ENCODE peak calls at places on chromosomes 13 and 19, in eight cellular contexts. One of them, this sample, is unnamed.

GRCh38 chr13:32033744-32034143 is 2.2 kb downstream of the FRY start:
- DNase-seq in GM23338: no peak
- DNase-seq in mammary epithelial cell: no peak
- DNase-seq in hepatocyte: no peak
- DNase-seq in K562: no peak
- DNase-seq in IMR-90: peak; percentile 33
- DNase-seq in GM12878: no peak
- DNase-seq in mesenchymal stem cell: no peak
- DNase-seq in this sample: peak; percentile 94

GRCh38 chr13:34217343-34218094 is 399.6 kb downstream of the RFC3 start:
- DNase-seq in GM23338: no peak
- DNase-seq in mammary epithelial cell: no peak
- DNase-seq in hepatocyte: no peak
- DNase-seq in K562: no peak
- DNase-seq in IMR-90: no peak
- DNase-seq in GM12878: no peak
- DNase-seq in mesenchymal stem cell: peak; percentile 15
- DNase-seq in this sample: no peak

GRCh38 chr19:11989112-11989456 is 24.2 kb downstream of the ZNF763 start:
- DNase-seq in GM23338: no peak
- DNase-seq in mammary epithelial cell: no peak
- DNase-seq in hepatocyte: no peak
- DNase-seq in K562: no peak
- DNase-seq in IMR-90: no peak
- DNase-seq in GM12878: no peak
- DNase-seq in mesenchymal stem cell: no peak
- DNase-seq in this sample: no peak

GRCh38 chr13:46953331-46953730 is 56.5 kb upstream of the HTR2A start:
- DNase-seq in GM23338: no peak
- DNase-seq in mammary epithelial cell: no peak
- DNase-seq in hepatocyte: no peak
- DNase-seq in K562: no peak
- DNase-seq in IMR-90: no peak
- DNase-seq in GM12878: no peak
- DNase-seq in mesenchymal stem cell: no peak
- DNase-seq in this sample: no peak

GRCh38 chr13:50713849-50714248 is 129.6 kb downstream of the DLEU7 start:
- DNase-seq in GM23338: no peak
- DNase-seq in mammary epithelial cell: peak; percentile 81
- DNase-seq in hepatocyte: no peak
- DNase-seq in K562: no peak
- DNase-seq in IMR-90: peak; percentile 59
- DNase-seq in GM12878: peak; percentile 16
- DNase-seq in mesenchymal stem cell: peak; percentile 95
- DNase-seq in this sample: peak; percentile 5

GRCh38 chr13:90197722-90198121 is 1149.8 kb upstream of the MIR17HG start:
- DNase-seq in GM23338: no peak
- DNase-seq in mammary epithelial cell: peak; percentile 45
- DNase-seq in hepatocyte: no peak
- DNase-seq in K562: no peak
- DNase-seq in IMR-90: no peak
- DNase-seq in GM12878: no peak
- DNase-seq in mesenchymal stem cell: peak; percentile 7
- DNase-seq in this sample: no peak

GRCh38 chr19:35540356-35540927 is 5.0 kb upstream of the TMEM147 start:
- DNase-seq in GM23338: no peak
- DNase-seq in mammary epithelial cell: no peak
- DNase-seq in hepatocyte: no peak
- DNase-seq in K562: no peak
- DNase-seq in IMR-90: no peak
- DNase-seq in GM12878: no peak
- DNase-seq in mesenchymal stem cell: no peak
- DNase-seq in this sample: no peak

GRCh38 chr13:40057228-40057627 is 401.8 kb downstream of the COG6 start:
- DNase-seq in GM23338: no peak
- DNase-seq in mammary epithelial cell: no peak
- DNase-seq in hepatocyte: no peak
- DNase-seq in K562: no peak
- DNase-seq in IMR-90: no peak
- DNase-seq in GM12878: no peak
- DNase-seq in mesenchymal stem cell: no peak
- DNase-seq in this sample: no peak

GRCh38 chr13:113875429-113875815 is 11.5 kb upstream of the GAS6 start:
- DNase-seq in GM23338: no peak
- DNase-seq in mammary epithelial cell: no peak
- DNase-seq in hepatocyte: no peak
- DNase-seq in K562: no peak
- DNase-seq in IMR-90: no peak
- DNase-seq in GM12878: no peak
- DNase-seq in mesenchymal stem cell: no peak
- DNase-seq in this sample: no peak

GRCh38 chr19:1343026-1343425 is 40.7 kb upstream of the NDUFS7 start:
- DNase-seq in GM23338: no peak
- DNase-seq in mammary epithelial cell: no peak
- DNase-seq in hepatocyte: peak; percentile 30
- DNase-seq in K562: no peak
- DNase-seq in IMR-90: no peak
- DNase-seq in GM12878: no peak
- DNase-seq in mesenchymal stem cell: no peak
- DNase-seq in this sample: no peak

GRCh38 chr13:105918842-105919741 is 616.4 kb downstream of the EFNB2 start:
- DNase-seq in GM23338: peak; percentile 27
- DNase-seq in mammary epithelial cell: peak; percentile 66
- DNase-seq in hepatocyte: peak; percentile 88
- DNase-seq in K562: no peak
- DNase-seq in IMR-90: peak; percentile 82
- DNase-seq in GM12878: no peak
- DNase-seq in mesenchymal stem cell: peak; percentile 86
- DNase-seq in this sample: peak; percentile 94

GRCh38 chr13:32415019-32415418 is 12.9 kb downstream of the N4BP2L1 start:
- DNase-seq in GM23338: peak; percentile 82
- DNase-seq in mammary epithelial cell: no peak
- DNase-seq in hepatocyte: no peak
- DNase-seq in K562: no peak
- DNase-seq in IMR-90: no peak
- DNase-seq in GM12878: no peak
- DNase-seq in mesenchymal stem cell: peak; percentile 9
- DNase-seq in this sample: peak; percentile 41

GRCh38 chr19:31567776-31568175 is 218.5 kb upstream of the TSHZ3 start:
- DNase-seq in GM23338: no peak
- DNase-seq in mammary epithelial cell: no peak
- DNase-seq in hepatocyte: no peak
- DNase-seq in K562: no peak
- DNase-seq in IMR-90: no peak
- DNase-seq in GM12878: no peak
- DNase-seq in mesenchymal stem cell: no peak
- DNase-seq in this sample: no peak

GRCh38 chr19:31560021-31560770 is 211.0 kb upstream of the TSHZ3 start:
- DNase-seq in GM23338: no peak
- DNase-seq in mammary epithelial cell: no peak
- DNase-seq in hepatocyte: no peak
- DNase-seq in K562: no peak
- DNase-seq in IMR-90: peak; percentile 11
- DNase-seq in GM12878: no peak
- DNase-seq in mesenchymal stem cell: peak; percentile 7
- DNase-seq in this sample: peak; percentile 38

GRCh38 chr19:31560771-31561080 is 211.5 kb upstream of the TSHZ3 start:
- DNase-seq in GM23338: no peak
- DNase-seq in mammary epithelial cell: no peak
- DNase-seq in hepatocyte: no peak
- DNase-seq in K562: no peak
- DNase-seq in IMR-90: no peak
- DNase-seq in GM12878: no peak
- DNase-seq in mesenchymal stem cell: no peak
- DNase-seq in this sample: no peak

GRCh38 chr19:31559494-31559893 is 210.3 kb upstream of the TSHZ3 start:
- DNase-seq in GM23338: no peak
- DNase-seq in mammary epithelial cell: no peak
- DNase-seq in hepatocyte: no peak
- DNase-seq in K562: no peak
- DNase-seq in IMR-90: no peak
- DNase-seq in GM12878: no peak
- DNase-seq in mesenchymal stem cell: no peak
- DNase-seq in this sample: no peak

DNA sequence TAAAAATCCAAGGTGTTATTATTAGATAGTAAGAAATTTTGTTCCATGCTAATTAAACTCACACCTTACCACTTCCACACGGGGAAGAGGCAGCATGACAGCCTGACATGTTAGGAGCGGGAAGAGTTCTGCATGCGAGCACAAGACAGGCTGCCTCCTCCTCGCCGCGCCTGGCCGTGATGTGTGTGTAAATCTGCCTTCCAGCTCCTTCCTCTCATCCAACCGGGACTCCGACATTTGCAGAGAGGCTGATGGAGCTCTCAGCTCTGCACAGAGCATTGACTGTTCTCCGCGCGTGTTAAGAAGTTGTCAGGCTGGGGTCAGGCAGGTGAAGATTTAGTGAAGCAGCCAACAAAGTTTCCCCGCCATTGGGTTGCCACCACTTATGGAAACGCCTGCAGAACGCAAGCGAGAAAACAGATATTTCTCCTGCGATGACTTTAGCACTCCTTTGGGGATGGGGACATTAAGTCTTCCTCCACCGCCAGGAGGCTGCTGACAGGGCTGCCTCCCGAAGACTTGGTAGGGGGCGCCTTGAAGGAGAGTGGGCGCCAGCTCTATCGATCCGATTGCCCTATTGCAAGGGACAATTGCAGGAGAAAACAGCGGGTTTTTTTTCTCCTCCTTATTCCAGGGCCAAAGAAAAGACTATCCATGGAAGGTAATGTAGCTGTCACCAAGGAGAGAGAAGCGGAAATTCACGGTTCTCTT is 213.8 kb upstream of the TSHZ3 start:
- DNase-seq in GM23338: peak; percentile 44
- DNase-seq in mammary epithelial cell: no peak
- DNase-seq in hepatocyte: no peak
- DNase-seq in K562: no peak
- DNase-seq in IMR-90: no peak
- DNase-seq in GM12878: no peak
- DNase-seq in mesenchymal stem cell: no peak
- DNase-seq in this sample: no peak
- H2AFZ ChIP-seq in GM23338: peak overlapping the region; percentile 74
- H2AFZ ChIP-seq in mammary epithelial cell: no peak overlapping the region
- H2AFZ ChIP-seq in hepatocyte: no peak overlapping the region
- H2AFZ ChIP-seq in K562: no peak overlapping the region
- H2AFZ ChIP-seq in IMR-90: no peak overlapping the region
- H2AFZ ChIP-seq in GM12878: no peak overlapping the region
- H2AFZ ChIP-seq in mesenchymal stem cell: no peak overlapping the region
- H2AFZ ChIP-seq in this sample: no peak overlapping the region

DNA sequence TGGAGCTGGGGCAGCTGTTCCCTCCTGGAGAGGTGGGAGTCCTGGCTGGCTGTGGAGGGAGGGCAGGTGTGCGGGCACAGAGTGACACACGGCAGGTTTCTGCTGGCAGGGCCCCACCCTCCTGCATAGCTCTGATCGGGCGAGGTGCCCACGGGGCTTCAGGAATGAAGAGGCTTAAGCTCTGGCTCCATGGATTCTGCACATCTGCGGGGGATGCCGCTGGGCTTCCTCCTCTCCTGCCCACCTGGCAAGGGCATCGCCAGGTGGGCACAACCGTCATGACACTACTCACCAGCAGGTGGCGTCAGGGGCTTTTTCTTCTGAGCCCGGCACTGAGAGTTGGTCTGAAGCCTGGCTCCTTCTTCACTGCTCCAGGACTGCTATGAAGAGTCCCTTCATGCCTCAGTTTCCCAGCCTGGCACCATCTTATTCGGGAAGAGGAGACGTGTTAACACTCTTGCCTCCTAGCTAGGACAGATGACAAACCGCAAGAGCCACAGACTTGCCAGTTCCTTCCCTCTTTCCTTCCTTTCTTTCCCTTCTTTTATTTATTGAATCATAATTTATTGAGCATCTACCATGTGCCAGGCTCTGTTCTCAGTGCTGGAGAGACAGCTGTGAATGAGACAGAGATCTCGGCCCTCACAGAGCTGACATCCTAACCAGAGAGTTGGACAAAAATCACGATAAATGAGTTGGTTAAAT is 15.2 kb upstream of the PAK4 start:
- DNase-seq in GM23338: peak; percentile 75
- DNase-seq in mammary epithelial cell: no peak
- DNase-seq in hepatocyte: peak; percentile 76
- DNase-seq in K562: peak; percentile 73
- DNase-seq in IMR-90: no peak
- DNase-seq in GM12878: no peak
- DNase-seq in mesenchymal stem cell: peak; percentile 41
- DNase-seq in this sample: no peak
- H2AFZ ChIP-seq in GM23338: no peak overlapping the region
- H2AFZ ChIP-seq in mammary epithelial cell: no peak overlapping the region
- H2AFZ ChIP-seq in hepatocyte: no peak overlapping the region
- H2AFZ ChIP-seq in K562: no peak overlapping the region
- H2AFZ ChIP-seq in IMR-90: peak overlapping the region; percentile 40
- H2AFZ ChIP-seq in GM12878: no peak overlapping the region
- H2AFZ ChIP-seq in mesenchymal stem cell: no peak overlapping the region
- H2AFZ ChIP-seq in this sample: no peak overlapping the region

DNA sequence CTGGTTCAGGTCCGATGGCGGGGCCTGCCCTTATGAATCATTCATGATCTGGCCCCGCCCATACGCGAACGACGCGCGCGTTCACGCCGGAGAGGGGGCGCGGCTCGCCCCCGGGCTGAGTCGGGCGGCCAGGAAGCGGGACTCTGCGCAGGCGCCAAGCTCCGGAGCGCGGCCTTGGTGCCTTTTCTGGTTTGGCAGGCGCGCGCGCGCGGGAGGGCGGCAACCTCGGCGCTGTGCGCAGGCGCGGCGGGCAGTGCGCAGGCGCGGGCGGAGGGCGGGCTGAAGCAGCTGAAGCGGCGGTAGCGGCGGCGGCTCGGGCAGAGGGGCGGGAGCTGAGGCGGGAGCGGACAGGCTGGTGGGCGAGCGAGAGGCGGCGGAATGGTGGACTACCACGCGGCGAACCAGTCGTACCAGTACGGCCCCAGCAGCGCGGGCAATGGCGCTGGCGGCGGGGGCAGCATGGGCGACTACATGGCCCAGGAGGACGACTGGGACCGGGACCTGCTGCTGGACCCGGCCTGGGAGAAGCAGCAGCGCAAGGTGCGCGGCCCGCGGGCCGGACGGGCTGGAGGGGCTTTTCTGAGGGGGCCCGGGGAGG is at the start of gene ACTN4:
- DNase-seq in GM23338: peak; percentile 99
- DNase-seq in mammary epithelial cell: peak; percentile 96
- DNase-seq in hepatocyte: peak; percentile 99
- DNase-seq in K562: peak; percentile 97
- DNase-seq in IMR-90: peak; percentile 94
- DNase-seq in GM12878: peak; percentile 78
- DNase-seq in mesenchymal stem cell: peak; percentile 95
- DNase-seq in this sample: peak; percentile 96
- H2AFZ ChIP-seq in GM23338: no peak within 1 kb of the TSS
- H2AFZ ChIP-seq in mammary epithelial cell: no peak within 1 kb of the TSS
- H2AFZ ChIP-seq in hepatocyte: peak within 1 kb of the TSS; percentile 42
- H2AFZ ChIP-seq in K562: peak within 1 kb of the TSS; percentile 91
- H2AFZ ChIP-seq in IMR-90: peak within 1 kb of the TSS; percentile 89
- H2AFZ ChIP-seq in GM12878: peak within 1 kb of the TSS; percentile 59
- H2AFZ ChIP-seq in mesenchymal stem cell: no peak within 1 kb of the TSS
- H2AFZ ChIP-seq in this sample: peak within 1 kb of the TSS; percentile 48

DNA sequence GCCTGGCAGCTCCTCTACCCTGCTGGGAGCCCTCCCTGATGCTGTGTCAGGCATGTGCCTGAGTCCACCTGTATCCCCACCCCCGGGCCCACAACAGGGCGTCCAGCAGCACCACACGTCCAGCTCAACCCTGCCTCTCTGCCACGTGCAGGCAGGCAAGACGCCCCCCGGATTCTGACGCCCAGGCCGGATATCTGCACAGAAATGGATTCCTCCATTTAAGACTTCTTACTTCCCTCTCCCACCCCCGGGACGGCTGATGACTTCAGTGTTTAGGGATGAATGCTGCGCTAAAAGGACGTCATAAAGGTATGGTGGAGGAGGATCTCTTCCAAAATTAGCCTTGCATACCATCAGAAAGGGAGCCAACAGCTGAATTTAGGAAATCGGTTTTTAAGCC is 10.2 kb downstream of the PEPD start:
- DNase-seq in GM23338: no peak
- DNase-seq in mammary epithelial cell: no peak
- DNase-seq in hepatocyte: no peak
- DNase-seq in K562: no peak
- DNase-seq in IMR-90: no peak
- DNase-seq in GM12878: no peak
- DNase-seq in mesenchymal stem cell: no peak
- DNase-seq in this sample: peak; percentile 25
- H2AFZ ChIP-seq in GM23338: no peak overlapping the region
- H2AFZ ChIP-seq in mammary epithelial cell: no peak overlapping the region
- H2AFZ ChIP-seq in hepatocyte: no peak overlapping the region
- H2AFZ ChIP-seq in K562: no peak overlapping the region
- H2AFZ ChIP-seq in IMR-90: no peak overlapping the region
- H2AFZ ChIP-seq in GM12878: no peak overlapping the region
- H2AFZ ChIP-seq in mesenchymal stem cell: no peak overlapping the region
- H2AFZ ChIP-seq in this sample: no peak overlapping the region